ENCODE peak calls at places on chromosomes 13 and 19, in four cellular contexts. Q is K562, F is GM12878, Y is HepG2. W is an unnamed sample.

GRCh38 chr19:850221-850978 is 1.7 kb upstream of the ELANE start:
- DNase-seq in F (no peak), Q (peak; percentile 51), Y (no peak), W (no peak)

GRCh38 chr19:3459322-3459881 is 20.9 kb downstream of the SMIM24 start:
- DNase-seq in F (no peak), Q (peak; percentile 45), Y (no peak), W (no peak)

GRCh38 chr13:34145061-34145460 is 327.1 kb downstream of the RFC3 start:
- DNase-seq in F (no peak), Q (no peak), Y (no peak), W (no peak)

GRCh38 chr13:45249662-45250061 is 48.8 kb upstream of the KCTD4 start:
- DNase-seq in Q (no peak), Y (no peak), F (no peak), W (no peak)

GRCh38 chr19:29858000-29858596 is 46.3 kb downstream of the CCNE1 start:
- DNase-seq in F (no peak), Q (peak; percentile 66), Y (no peak), W (peak; percentile 64)

GRCh38 chr19:13835791-13836723 is 40.8 kb downstream of the ZSWIM4 start:
- DNase-seq in F (no peak), Q (no peak), Y (no peak), W (no peak)

GRCh38 chr13:38819053-38819452 is 132.2 kb downstream of the FREM2 start:
- DNase-seq in Y (no peak), F (no peak), Q (no peak), W (no peak)

GRCh38 chr19:43564800-43565199 is 10.5 kb downstream of the XRCC1 start:
- DNase-seq in Q (no peak), Y (no peak), F (no peak), W (no peak)

GRCh38 chr13:57314897-57315520 is 148.0 kb downstream of the PRR20E start:
- DNase-seq in Y (no peak), F (no peak), Q (no peak), W (no peak)

GRCh38 chr13:24161010-24161775 is 673 bp downstream of the SPATA13 start:
- DNase-seq in F (no peak), Q (no peak), Y (peak; percentile 55), W (no peak)

GRCh38 chr13:24985102-24985501 is 110.8 kb upstream of the PABPC3 start:
- DNase-seq in Q (peak; percentile 49), F (no peak), Y (no peak), W (no peak)

GRCh38 chr13:29484236-29484635 is 111.3 kb downstream of the SLC7A1 start:
- DNase-seq in Y (no peak), F (no peak), Q (no peak), W (no peak)

GRCh38 chr13:102700088-102701031 is 5.5 kb upstream of the METTL21C start:
- DNase-seq in Q (no peak), F (no peak), Y (no peak), W (no peak)

GRCh38 chr13:39058040-39058439 is 19.8 kb downstream of the NHLRC3 start:
- DNase-seq in Q (no peak), F (no peak), Y (no peak), W (no peak)

GRCh38 chr13:113991191-113991669 is 17.4 kb upstream of the C13orf46 start:
- DNase-seq in Y (no peak), Q (no peak), F (no peak), W (no peak)

GRCh38 chr19:6064016-6064702 is 46.1 kb downstream of the RFX2 start:
- DNase-seq in Y (no peak), F (no peak), Q (no peak), W (no peak)

GRCh38 chr19:292281-292884 is 1.2 kb upstream of the PLPP2 start:
- DNase-seq in Q (no peak), F (no peak), Y (no peak), W (no peak)

GRCh38 chr13:109904218-109904617 is 117.8 kb upstream of the IRS2 start:
- DNase-seq in Q (peak; percentile 53), Y (no peak), F (no peak), W (no peak)
- TF ChIP-seq TARDBP in Q (no peak), Y (no peak), F (no peak), W (no peak)

DNA sequence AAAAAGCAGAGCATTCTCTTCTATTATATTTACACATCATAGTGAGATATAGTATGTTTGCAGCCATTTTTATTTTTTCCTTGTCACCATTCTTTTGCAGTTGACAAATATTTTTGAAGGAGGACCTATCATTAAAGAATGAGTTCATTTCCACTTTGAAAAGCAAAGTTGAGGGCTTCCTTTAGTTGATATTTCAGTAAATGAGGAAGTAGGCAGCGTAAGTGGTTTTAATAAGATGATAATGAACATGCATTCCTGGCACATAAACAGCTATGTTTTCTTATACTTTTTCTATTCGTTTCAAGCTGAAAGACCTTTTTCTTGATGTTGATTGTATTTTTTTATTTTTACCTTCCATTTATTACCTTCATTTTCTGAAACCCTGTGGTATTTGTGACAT is 66.2 kb downstream of the ZMYM2 start:
- DNase-seq in Y (no peak), Q (no peak), F (no peak), W (no peak)
- TF ChIP-seq BHLHE40 in Y (no peak), Q (no peak), F (no peak), W (no peak)

DNA sequence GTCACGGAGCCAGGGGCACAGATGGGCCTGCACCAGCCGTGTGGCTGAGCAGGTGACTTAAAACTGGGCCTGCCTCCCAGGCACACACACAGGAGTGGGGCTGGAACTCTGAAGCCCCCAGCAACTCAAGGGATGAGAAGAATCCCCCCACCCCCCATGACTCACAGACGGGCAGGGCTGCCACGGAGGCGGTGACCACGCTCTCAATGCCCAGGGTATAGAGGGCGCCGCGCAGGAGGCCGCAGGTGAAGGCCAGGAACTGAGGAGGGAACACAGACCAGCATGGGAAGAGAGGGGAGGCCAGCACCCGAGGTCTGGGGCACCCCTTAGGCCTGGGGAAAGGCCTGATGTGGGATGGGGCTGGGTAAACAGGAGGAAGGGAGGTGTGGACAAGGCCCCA is 3.0 kb upstream of the NKPD1 start:
- DNase-seq in Q (no peak), Y (no peak), F (no peak), W (no peak)
- TF ChIP-seq SP1 in Q (no peak), Y (no peak), F (no peak), W (no peak)

DNA sequence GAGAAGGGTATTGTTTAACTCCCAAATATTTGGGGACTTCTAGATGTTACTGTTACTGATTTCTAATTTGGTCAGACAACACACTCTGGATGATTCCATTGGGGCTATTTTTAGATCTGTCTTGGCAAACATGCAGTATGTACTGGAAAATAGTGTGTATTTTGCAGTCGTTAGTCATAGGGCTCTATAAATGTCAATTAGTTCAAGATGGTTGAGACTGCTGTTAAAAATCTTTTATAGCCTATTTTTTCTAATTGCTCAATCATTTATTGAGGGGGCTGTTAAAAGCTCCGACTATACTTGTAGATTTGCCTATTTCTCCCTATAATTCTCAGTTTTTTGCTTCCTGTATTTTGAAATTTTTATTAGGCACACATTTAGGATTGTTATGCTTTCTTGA is 31.4 kb downstream of the PPP5C start:
- DNase-seq in Q (no peak), F (no peak), Y (no peak), W (no peak)
- TF ChIP-seq TARDBP in Q (no peak), F (no peak), Y (no peak), W (no peak)

DNA sequence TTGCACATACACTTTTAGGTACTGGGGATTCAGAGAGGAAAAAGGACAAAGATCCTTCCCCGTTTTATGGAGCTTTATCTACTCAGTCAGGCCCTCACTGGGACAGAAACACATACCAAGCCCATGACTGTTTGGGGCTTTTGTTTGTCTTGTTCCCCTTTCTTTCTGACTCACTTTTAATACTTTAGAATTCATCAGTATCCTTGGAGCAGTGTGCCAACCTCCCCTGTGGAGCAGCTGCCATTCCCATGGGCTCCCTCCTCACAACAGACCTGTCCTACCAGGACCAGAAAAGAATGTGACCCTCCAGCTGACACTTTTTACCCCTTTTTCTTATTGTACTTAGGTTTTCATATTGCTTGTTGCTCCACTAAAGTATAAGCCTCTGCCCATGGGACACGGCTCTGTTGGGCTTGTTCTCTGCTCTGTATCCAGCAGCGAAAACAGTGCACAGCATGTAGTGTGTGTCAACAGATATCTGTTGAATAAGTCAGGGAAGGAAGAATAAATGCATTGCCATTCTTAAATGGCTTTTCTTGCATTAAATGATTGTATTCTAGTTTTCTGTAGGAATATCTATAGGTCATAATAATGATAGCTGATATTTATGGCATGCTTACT is 431.1 kb downstream of the EFNB2 start:
- DNase-seq in Q (no peak), Y (no peak), F (no peak), W (no peak)
- TF ChIP-seq BHLHE40 in Q (no peak), Y (no peak), F (no peak), W (no peak)

W was measured in HEK293T.